ENCODE peak calls at places on chromosomes 16 and 17, in five cellular contexts. One of them, this sample, is unnamed.

GRCh38 chr16:15949210-15950166 is at the start of gene ABCC1:
- DNase-seq in GM12891: peak
- DNase-seq in H54: peak
- DNase-seq in IMR-90: no peak
- DNase-seq in stomach: peak
- DNase-seq in this sample: peak

GRCh38 chr17:17779015-17779611 is 57.7 kb downstream of the SREBF1 start:
- DNase-seq in GM12891: no peak
- DNase-seq in H54: no peak
- DNase-seq in IMR-90: no peak
- DNase-seq in stomach: no peak
- DNase-seq in this sample: no peak

GRCh38 chr17:21379080-21379711 is 3.0 kb downstream of the KCNJ12 start:
- DNase-seq in GM12891: no peak
- DNase-seq in H54: no peak
- DNase-seq in IMR-90: no peak
- DNase-seq in stomach: peak
- DNase-seq in this sample: no peak

GRCh38 chr17:83079340-83079747 is at the start of gene METRNL:
- DNase-seq in GM12891: peak
- DNase-seq in H54: peak
- DNase-seq in IMR-90: peak
- DNase-seq in stomach: peak
- DNase-seq in this sample: peak

GRCh38 chr17:43456661-43457361 is 27.0 kb upstream of the DHX8 start:
- DNase-seq in GM12891: no peak
- DNase-seq in H54: no peak
- DNase-seq in IMR-90: peak
- DNase-seq in stomach: no peak
- DNase-seq in this sample: no peak

GRCh38 chr17:30554839-30555751 is 77.9 kb downstream of the GOSR1 start:
- DNase-seq in GM12891: no peak
- DNase-seq in H54: no peak
- DNase-seq in IMR-90: peak
- DNase-seq in stomach: peak
- DNase-seq in this sample: peak

GRCh38 chr16:25838724-25839186 is 147.0 kb downstream of the HS3ST4 start:
- DNase-seq in GM12891: peak
- DNase-seq in H54: peak
- DNase-seq in IMR-90: peak
- DNase-seq in stomach: no peak
- DNase-seq in this sample: peak

GRCh38 chr17:48729335-48730239 is 1.0 kb upstream of the HOXB13 start:
- DNase-seq in GM12891: no peak
- DNase-seq in H54: no peak
- DNase-seq in IMR-90: no peak
- DNase-seq in stomach: no peak
- DNase-seq in this sample: no peak

GRCh38 chr16:83689385-83689831 is 118.4 kb upstream of the HSBP1 start:
- DNase-seq in GM12891: no peak
- DNase-seq in H54: peak
- DNase-seq in IMR-90: peak
- DNase-seq in stomach: no peak
- DNase-seq in this sample: peak

GRCh38 chr17:73976676-73977521 is 226.6 kb upstream of the RPL38 start:
- DNase-seq in GM12891: no peak
- DNase-seq in H54: no peak
- DNase-seq in IMR-90: no peak
- DNase-seq in stomach: no peak
- DNase-seq in this sample: peak

GRCh38 chr16:55475919-55476318 is 3.1 kb upstream of the MMP2 start:
- DNase-seq in GM12891: no peak
- DNase-seq in H54: no peak
- DNase-seq in IMR-90: no peak
- DNase-seq in stomach: no peak
- DNase-seq in this sample: no peak

GRCh38 chr17:65099941-65100315 is 37.2 kb upstream of the RGS9 start:
- DNase-seq in GM12891: peak
- DNase-seq in H54: peak
- DNase-seq in IMR-90: peak
- DNase-seq in stomach: peak
- DNase-seq in this sample: peak

GRCh38 chr16:67158637-67159600 is 790 bp downstream of the TRADD start:
- DNase-seq in GM12891: no peak
- DNase-seq in H54: no peak
- DNase-seq in IMR-90: no peak
- DNase-seq in stomach: peak
- DNase-seq in this sample: peak

GRCh38 chr16:76443981-76444380 is 166.8 kb downstream of the CNTNAP4 start:
- DNase-seq in GM12891: no peak
- DNase-seq in H54: no peak
- DNase-seq in IMR-90: no peak
- DNase-seq in stomach: no peak
- DNase-seq in this sample: no peak

GRCh38 chr17:27878776-27879562 is 14.2 kb downstream of the LYRM9 start:
- DNase-seq in GM12891: no peak
- DNase-seq in H54: no peak
- DNase-seq in IMR-90: no peak
- DNase-seq in stomach: no peak
- DNase-seq in this sample: no peak

GRCh38 chr17:40159456-40159855 is 17.8 kb upstream of the RAPGEFL1 start:
- DNase-seq in GM12891: no peak
- DNase-seq in H54: no peak
- DNase-seq in IMR-90: no peak
- DNase-seq in stomach: no peak
- DNase-seq in this sample: no peak

GRCh38 chr17:28727727-28728363 is 743 bp upstream of the NEK8 start:
- DNase-seq in GM12891: no peak
- DNase-seq in H54: peak
- DNase-seq in IMR-90: peak
- DNase-seq in stomach: peak
- DNase-seq in this sample: peak

GRCh38 chr16:22641030-22641671 is 130.5 kb downstream of the NPIPB5 start:
- DNase-seq in GM12891: no peak
- DNase-seq in H54: peak
- DNase-seq in IMR-90: peak
- DNase-seq in stomach: no peak
- DNase-seq in this sample: peak

GRCh38 chr17:43341705-43342600 is 56.8 kb upstream of the ARL4D start:
- DNase-seq in GM12891: no peak
- DNase-seq in H54: no peak
- DNase-seq in IMR-90: peak
- DNase-seq in stomach: no peak
- DNase-seq in this sample: no peak

GRCh38 chr17:82927661-82928601 is 88.1 kb upstream of the ZNF750 start:
- DNase-seq in GM12891: no peak
- DNase-seq in H54: no peak
- DNase-seq in IMR-90: no peak
- DNase-seq in stomach: no peak
- DNase-seq in this sample: no peak

GRCh38 chr17:27319536-27320221 is 25.8 kb downstream of the WSB1 start:
- DNase-seq in GM12891: no peak
- DNase-seq in H54: no peak
- DNase-seq in IMR-90: peak
- DNase-seq in stomach: peak
- DNase-seq in this sample: peak

GRCh38 chr17:34146440-34147043 is 108.5 kb upstream of the CCL2 start:
- DNase-seq in GM12891: peak
- DNase-seq in H54: no peak
- DNase-seq in IMR-90: no peak
- DNase-seq in stomach: peak
- DNase-seq in this sample: peak

GRCh38 chr17:33082529-33083148 is 91.0 kb downstream of the SPACA3 start:
- DNase-seq in GM12891: no peak
- DNase-seq in H54: no peak
- DNase-seq in IMR-90: no peak
- DNase-seq in stomach: no peak
- DNase-seq in this sample: no peak

DNA sequence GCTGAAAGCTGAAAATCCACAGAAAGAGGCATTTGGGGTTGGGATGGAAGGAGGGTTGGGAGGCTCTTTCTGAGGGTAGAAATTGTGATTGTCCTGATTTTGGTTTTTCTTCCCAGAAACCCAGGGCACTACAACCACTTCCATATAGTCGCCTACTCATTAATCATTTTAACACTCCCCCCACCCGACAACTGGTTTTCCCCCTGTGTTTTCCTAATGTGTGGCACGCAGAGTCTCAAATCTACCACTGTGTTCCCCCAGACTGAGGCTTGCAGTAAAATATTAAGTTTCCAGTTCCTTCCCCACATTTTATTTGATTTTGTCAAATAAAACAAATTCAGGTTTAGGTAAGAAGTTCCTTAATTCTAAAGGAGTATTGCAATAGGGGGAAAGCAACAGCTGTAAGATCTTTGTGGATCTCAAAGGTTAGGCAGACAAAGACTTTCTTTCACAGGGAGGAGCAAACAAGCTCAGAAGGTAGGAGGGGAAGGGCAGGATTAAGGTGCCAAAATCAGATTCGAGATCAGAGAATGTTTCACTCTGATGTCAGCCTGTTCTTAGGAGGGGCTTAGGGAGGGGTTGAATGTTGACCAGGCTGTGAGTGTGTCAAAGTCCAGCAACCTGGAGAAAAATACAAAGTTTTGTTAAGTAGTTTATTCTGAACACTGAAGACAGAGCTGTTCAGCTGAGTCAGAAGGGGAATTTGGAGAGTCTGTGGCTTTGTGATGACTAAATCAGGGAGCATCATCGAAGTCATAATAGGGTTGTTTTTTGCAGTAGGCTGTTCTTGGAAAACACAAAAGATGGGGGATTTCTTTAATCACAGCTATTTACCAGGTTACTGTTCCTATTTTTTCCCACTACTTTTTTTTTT is 3.6 kb downstream of the ZNF267 start:
- DNase-seq in GM12891: no peak
- DNase-seq in H54: peak
- DNase-seq in IMR-90: peak
- DNase-seq in stomach: no peak
- DNase-seq in this sample: peak
- TF ChIP-seq POLR2A in GM12891: peak
- TF ChIP-seq POLR2A in H54: no peak
- TF ChIP-seq POLR2A in IMR-90: no peak
- TF ChIP-seq POLR2A in stomach: no peak
- TF ChIP-seq POLR2A in this sample: no peak

DNA sequence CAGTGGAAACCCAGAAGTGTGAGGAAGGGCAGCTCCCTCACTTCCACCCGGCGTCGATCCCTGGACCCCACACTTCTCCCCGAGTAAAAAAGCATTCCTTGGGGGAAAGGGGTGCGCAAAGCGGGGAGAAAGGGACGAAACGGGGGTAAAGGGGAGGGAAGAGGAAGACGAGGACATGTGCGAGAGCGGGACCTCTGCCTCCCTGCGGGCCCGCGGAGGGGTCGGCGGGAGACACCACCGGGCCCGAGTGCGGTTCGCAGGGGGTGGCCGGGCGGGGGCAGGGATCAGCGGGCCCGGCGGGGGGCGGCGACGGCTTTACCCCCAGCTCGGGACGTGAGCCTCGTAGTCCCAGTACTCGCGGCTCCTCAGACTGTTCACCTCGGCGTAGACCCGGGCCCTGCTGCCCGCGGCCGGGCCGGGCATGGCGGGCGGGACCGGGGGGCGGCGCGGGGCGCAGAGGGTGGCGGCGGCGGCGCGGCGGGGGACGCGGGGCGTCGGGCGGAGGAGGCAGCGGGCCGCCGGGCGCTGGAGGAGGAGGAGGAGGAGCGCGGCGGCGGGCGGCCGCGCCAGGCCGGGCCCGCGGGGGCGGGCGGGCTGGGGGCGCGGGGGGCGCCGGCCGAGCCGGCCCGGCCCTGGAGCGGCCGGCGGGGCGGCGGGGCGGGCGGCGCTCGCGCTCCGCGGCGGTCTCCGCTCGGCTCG is 443 bp downstream of the CSNK2A2 start:
- DNase-seq in GM12891: peak
- DNase-seq in H54: no peak
- DNase-seq in IMR-90: no peak
- DNase-seq in stomach: no peak
- DNase-seq in this sample: peak
- TF ChIP-seq POLR2A in GM12891: no peak
- TF ChIP-seq POLR2A in H54: no peak
- TF ChIP-seq POLR2A in IMR-90: peak
- TF ChIP-seq POLR2A in stomach: no peak
- TF ChIP-seq POLR2A in this sample: no peak

DNA sequence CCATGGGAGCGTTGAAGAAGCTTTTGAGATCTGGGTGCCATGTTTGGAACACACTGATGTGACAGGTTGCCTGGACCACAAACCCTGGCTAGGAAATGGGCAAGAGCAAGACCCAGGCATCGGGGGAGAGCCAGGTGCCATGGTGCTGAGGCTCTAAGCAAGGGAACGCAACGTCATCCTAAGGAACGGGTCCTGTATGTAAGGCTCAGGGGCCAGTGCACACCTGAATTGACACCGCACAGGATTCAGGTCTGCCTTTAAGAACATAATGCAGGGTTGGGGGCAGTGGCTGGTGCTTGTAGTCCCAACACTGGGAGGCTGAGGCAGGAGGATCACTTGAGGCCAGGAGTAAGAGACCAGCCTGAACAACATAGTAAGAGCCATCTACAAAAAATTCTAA is 10.8 kb downstream of the PSMD7 start:
- DNase-seq in GM12891: no peak
- DNase-seq in H54: no peak
- DNase-seq in IMR-90: no peak
- DNase-seq in stomach: no peak
- DNase-seq in this sample: no peak
- TF ChIP-seq POLR2A in GM12891: peak
- TF ChIP-seq POLR2A in H54: no peak
- TF ChIP-seq POLR2A in IMR-90: no peak
- TF ChIP-seq POLR2A in stomach: no peak
- TF ChIP-seq POLR2A in this sample: no peak

GRCh38 chr17:57902117-57902799 is 52.4 kb upstream of the MRPS23 start:
- DNase-seq in GM12891: no peak
- DNase-seq in H54: no peak
- DNase-seq in IMR-90: no peak
- DNase-seq in stomach: no peak
- DNase-seq in this sample: no peak

GRCh38 chr17:57898487-57899311 is 48.9 kb upstream of the MRPS23 start:
- DNase-seq in GM12891: no peak
- DNase-seq in H54: no peak
- DNase-seq in IMR-90: peak
- DNase-seq in stomach: peak
- DNase-seq in this sample: no peak

GRCh38 chr17:57900991-57901743 is 51.3 kb upstream of the MRPS23 start:
- DNase-seq in GM12891: no peak
- DNase-seq in H54: no peak
- DNase-seq in IMR-90: no peak
- DNase-seq in stomach: peak
- DNase-seq in this sample: no peak

GRCh38 chr17:57899391-57899790 is 49.5 kb upstream of the MRPS23 start:
- DNase-seq in GM12891: no peak
- DNase-seq in H54: no peak
- DNase-seq in IMR-90: no peak
- DNase-seq in stomach: no peak
- DNase-seq in this sample: no peak

DNA sequence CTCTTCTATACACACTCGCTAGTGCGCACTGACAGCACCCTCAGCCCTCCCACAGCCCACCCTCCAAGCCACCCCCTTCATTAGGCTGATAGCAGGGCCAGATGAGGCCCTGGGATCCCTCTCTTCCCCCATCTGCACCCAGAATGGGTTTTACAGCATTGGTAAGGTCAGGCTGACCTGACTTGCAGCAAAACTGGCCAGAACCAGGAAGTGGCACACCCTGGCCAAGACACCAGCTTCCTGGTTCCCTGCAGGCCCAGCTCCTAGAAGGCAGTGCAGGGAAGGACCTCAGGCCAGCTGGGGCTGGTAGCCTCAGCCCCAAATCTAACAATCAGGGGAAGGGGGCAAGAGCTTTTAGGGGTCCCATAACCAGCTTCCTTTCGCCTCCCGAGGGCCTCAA is 50.0 kb upstream of the MRPS23 start:
- DNase-seq in GM12891: no peak
- DNase-seq in H54: no peak
- DNase-seq in IMR-90: no peak
- DNase-seq in stomach: peak
- DNase-seq in this sample: no peak
- TF ChIP-seq POLR2A in GM12891: no peak
- TF ChIP-seq POLR2A in H54: no peak
- TF ChIP-seq POLR2A in IMR-90: no peak
- TF ChIP-seq POLR2A in stomach: no peak
- TF ChIP-seq POLR2A in this sample: no peak